ENCODE peak calls at places on chromosomes 5 and 9, in five cellular contexts. One of them, this sample, is unnamed.

GRCh38 chr5:133868946-133869674 is 99.3 kb downstream of the C5orf15 start:
- DNase-seq in neural progenitor cell: peak
- DNase-seq in brain microvascular endothelial cell: peak
- DNase-seq in GM23338: peak
- DNase-seq in H9: peak
- DNase-seq in this sample: peak

GRCh38 chr5:173808079-173808808 is 79.9 kb upstream of the CPEB4 start:
- DNase-seq in neural progenitor cell: no peak
- DNase-seq in brain microvascular endothelial cell: no peak
- DNase-seq in GM23338: no peak
- DNase-seq in H9: no peak
- DNase-seq in this sample: no peak

GRCh38 chr9:12426198-12426864 is 266.9 kb upstream of the TYRP1 start:
- DNase-seq in neural progenitor cell: peak
- DNase-seq in brain microvascular endothelial cell: no peak
- DNase-seq in GM23338: peak
- DNase-seq in H9: peak
- DNase-seq in this sample: peak

GRCh38 chr9:32524558-32525461 is 1.2 kb downstream of the RIGI start:
- DNase-seq in neural progenitor cell: peak
- DNase-seq in brain microvascular endothelial cell: peak
- DNase-seq in GM23338: peak
- DNase-seq in H9: peak
- DNase-seq in this sample: peak

GRCh38 chr5:129018836-129019235 is 53.5 kb downstream of the SLC27A6 start:
- DNase-seq in neural progenitor cell: no peak
- DNase-seq in brain microvascular endothelial cell: no peak
- DNase-seq in GM23338: no peak
- DNase-seq in H9: no peak
- DNase-seq in this sample: no peak

GRCh38 chr9:118059520-118060278 is 355.5 kb downstream of the TLR4 start:
- DNase-seq in neural progenitor cell: peak
- DNase-seq in brain microvascular endothelial cell: peak
- DNase-seq in GM23338: peak
- DNase-seq in H9: no peak
- DNase-seq in this sample: peak

GRCh38 chr5:123119334-123119986 is 30.4 kb downstream of the PRDM6 start:
- DNase-seq in neural progenitor cell: peak
- DNase-seq in brain microvascular endothelial cell: peak
- DNase-seq in GM23338: peak
- DNase-seq in H9: peak
- DNase-seq in this sample: peak

GRCh38 chr5:133818031-133818431 is 150.4 kb downstream of the C5orf15 start:
- DNase-seq in neural progenitor cell: peak
- DNase-seq in brain microvascular endothelial cell: peak
- DNase-seq in GM23338: no peak
- DNase-seq in H9: no peak
- DNase-seq in this sample: peak

GRCh38 chr5:27594141-27594540 is 555.8 kb upstream of the CDH9 start:
- DNase-seq in neural progenitor cell: no peak
- DNase-seq in brain microvascular endothelial cell: no peak
- DNase-seq in GM23338: no peak
- DNase-seq in H9: no peak
- DNase-seq in this sample: no peak

GRCh38 chr9:12923472-12924009 is 148.7 kb downstream of the LURAP1L start:
- DNase-seq in neural progenitor cell: no peak
- DNase-seq in brain microvascular endothelial cell: peak
- DNase-seq in GM23338: no peak
- DNase-seq in H9: no peak
- DNase-seq in this sample: no peak

GRCh38 chr5:123450641-123451421 is 27.6 kb upstream of the CEP120 start:
- DNase-seq in neural progenitor cell: no peak
- DNase-seq in brain microvascular endothelial cell: no peak
- DNase-seq in GM23338: no peak
- DNase-seq in H9: no peak
- DNase-seq in this sample: peak

GRCh38 chr5:72067682-72068470 is 39.4 kb upstream of the MAP1B start:
- DNase-seq in neural progenitor cell: no peak
- DNase-seq in brain microvascular endothelial cell: peak
- DNase-seq in GM23338: no peak
- DNase-seq in H9: no peak
- DNase-seq in this sample: peak

GRCh38 chr5:154708845-154709244 is 46.3 kb upstream of the LARP1 start:
- DNase-seq in neural progenitor cell: no peak
- DNase-seq in brain microvascular endothelial cell: no peak
- DNase-seq in GM23338: no peak
- DNase-seq in H9: no peak
- DNase-seq in this sample: peak

GRCh38 chr5:15992918-15993317 is 186.7 kb downstream of the MARCHF11 start:
- DNase-seq in neural progenitor cell: no peak
- DNase-seq in brain microvascular endothelial cell: peak
- DNase-seq in GM23338: no peak
- DNase-seq in H9: no peak
- DNase-seq in this sample: peak

GRCh38 chr5:142239394-142240159 is 85.2 kb downstream of the SPRY4 start:
- DNase-seq in neural progenitor cell: no peak
- DNase-seq in brain microvascular endothelial cell: no peak
- DNase-seq in GM23338: no peak
- DNase-seq in H9: no peak
- DNase-seq in this sample: peak

GRCh38 chr9:33676746-33677505 is 118.4 kb upstream of the PRSS3 start:
- DNase-seq in neural progenitor cell: peak
- DNase-seq in brain microvascular endothelial cell: no peak
- DNase-seq in GM23338: peak
- DNase-seq in H9: peak
- DNase-seq in this sample: peak

GRCh38 chr5:94778712-94779111 is 160.2 kb downstream of the SLF1 start:
- DNase-seq in neural progenitor cell: no peak
- DNase-seq in brain microvascular endothelial cell: no peak
- DNase-seq in GM23338: no peak
- DNase-seq in H9: no peak
- DNase-seq in this sample: no peak

GRCh38 chr9:135490980-135491444 is 9.5 kb upstream of the MRPS2 start:
- DNase-seq in neural progenitor cell: no peak
- DNase-seq in brain microvascular endothelial cell: no peak
- DNase-seq in GM23338: no peak
- DNase-seq in H9: no peak
- DNase-seq in this sample: no peak

GRCh38 chr5:156913719-156914370 is 49.2 kb downstream of the TIMD4 start:
- DNase-seq in neural progenitor cell: peak
- DNase-seq in brain microvascular endothelial cell: no peak
- DNase-seq in GM23338: peak
- DNase-seq in H9: peak
- DNase-seq in this sample: no peak

GRCh38 chr5:72955143-72955767 is 586 bp upstream of the FCHO2 start:
- DNase-seq in neural progenitor cell: peak
- DNase-seq in brain microvascular endothelial cell: no peak
- DNase-seq in GM23338: peak
- DNase-seq in H9: peak
- DNase-seq in this sample: no peak

GRCh38 chr5:61332891-61333350 is 863 bp downstream of the ZSWIM6 start:
- DNase-seq in neural progenitor cell: peak
- DNase-seq in brain microvascular endothelial cell: no peak
- DNase-seq in GM23338: peak
- DNase-seq in H9: peak
- DNase-seq in this sample: peak

GRCh38 chr9:111992523-111992922 is 95.9 kb downstream of the UGCG start:
- DNase-seq in neural progenitor cell: no peak
- DNase-seq in brain microvascular endothelial cell: peak
- DNase-seq in GM23338: no peak
- DNase-seq in H9: no peak
- DNase-seq in this sample: peak

GRCh38 chr9:79939819-79940218 is 368.1 kb downstream of the TLE4 start:
- DNase-seq in neural progenitor cell: no peak
- DNase-seq in brain microvascular endothelial cell: no peak
- DNase-seq in GM23338: no peak
- DNase-seq in H9: no peak
- DNase-seq in this sample: no peak

GRCh38 chr9:130987738-130988399 is 21.1 kb upstream of the LAMC3 start:
- DNase-seq in neural progenitor cell: no peak
- DNase-seq in brain microvascular endothelial cell: no peak
- DNase-seq in GM23338: no peak
- DNase-seq in H9: no peak
- DNase-seq in this sample: no peak

GRCh38 chr9:36543916-36544315 is 28.8 kb upstream of the MELK start:
- DNase-seq in neural progenitor cell: no peak
- DNase-seq in brain microvascular endothelial cell: no peak
- DNase-seq in GM23338: no peak
- DNase-seq in H9: no peak
- DNase-seq in this sample: peak

GRCh38 chr5:72658767-72659540 is 151.7 kb upstream of the ZNF366 start:
- DNase-seq in neural progenitor cell: no peak
- DNase-seq in brain microvascular endothelial cell: no peak
- DNase-seq in GM23338: no peak
- DNase-seq in H9: no peak
- DNase-seq in this sample: no peak

GRCh38 chr5:140402258-140403074 is 833 bp downstream of the ANKHD1 start:
- DNase-seq in neural progenitor cell: peak
- DNase-seq in brain microvascular endothelial cell: peak
- DNase-seq in GM23338: peak
- DNase-seq in H9: peak
- DNase-seq in this sample: peak

GRCh38 chr9:133920471-133920870 is 71.7 kb downstream of the VAV2 start:
- DNase-seq in neural progenitor cell: no peak
- DNase-seq in brain microvascular endothelial cell: no peak
- DNase-seq in GM23338: no peak
- DNase-seq in H9: no peak
- DNase-seq in this sample: no peak

DNA sequence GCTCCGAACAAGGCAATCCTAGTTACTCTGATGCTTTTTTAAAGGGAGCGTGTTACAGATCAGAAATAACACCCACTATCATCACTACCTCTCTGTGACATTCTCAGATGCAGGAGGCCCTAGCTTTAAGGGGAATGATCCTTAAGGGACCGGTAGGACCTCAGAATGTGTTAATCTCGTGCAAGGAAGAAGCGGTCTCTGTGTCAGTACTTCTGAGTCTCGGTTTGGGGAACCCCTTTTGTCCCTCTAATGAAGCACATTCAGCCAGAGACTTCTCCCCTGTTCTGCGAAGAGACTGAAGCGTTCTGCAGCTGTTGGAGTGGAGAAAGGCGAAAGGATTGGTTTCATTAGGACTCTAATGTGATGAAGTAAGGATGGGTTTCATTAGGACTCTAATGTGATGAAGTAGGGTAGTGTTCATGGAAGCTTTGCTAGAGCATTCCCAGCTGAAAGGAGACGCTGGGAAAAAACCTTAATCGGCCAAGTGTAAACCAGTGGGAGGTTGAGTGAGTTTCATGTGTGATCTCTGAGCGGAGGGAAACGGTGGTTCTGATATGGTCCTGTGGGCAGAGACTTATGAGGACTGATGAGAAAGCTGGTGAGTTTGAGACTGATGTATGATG is 1.6 kb downstream of the PIP5K1B start:
- DNase-seq in neural progenitor cell: peak
- DNase-seq in brain microvascular endothelial cell: no peak
- DNase-seq in GM23338: peak
- DNase-seq in H9: no peak
- DNase-seq in this sample: no peak
- H3K27ac ChIP-seq in neural progenitor cell: no peak
- H3K27ac ChIP-seq in brain microvascular endothelial cell: no peak
- H3K27ac ChIP-seq in GM23338: no peak
- H3K27ac ChIP-seq in H9: no peak
- H3K27ac ChIP-seq in this sample: no peak

DNA sequence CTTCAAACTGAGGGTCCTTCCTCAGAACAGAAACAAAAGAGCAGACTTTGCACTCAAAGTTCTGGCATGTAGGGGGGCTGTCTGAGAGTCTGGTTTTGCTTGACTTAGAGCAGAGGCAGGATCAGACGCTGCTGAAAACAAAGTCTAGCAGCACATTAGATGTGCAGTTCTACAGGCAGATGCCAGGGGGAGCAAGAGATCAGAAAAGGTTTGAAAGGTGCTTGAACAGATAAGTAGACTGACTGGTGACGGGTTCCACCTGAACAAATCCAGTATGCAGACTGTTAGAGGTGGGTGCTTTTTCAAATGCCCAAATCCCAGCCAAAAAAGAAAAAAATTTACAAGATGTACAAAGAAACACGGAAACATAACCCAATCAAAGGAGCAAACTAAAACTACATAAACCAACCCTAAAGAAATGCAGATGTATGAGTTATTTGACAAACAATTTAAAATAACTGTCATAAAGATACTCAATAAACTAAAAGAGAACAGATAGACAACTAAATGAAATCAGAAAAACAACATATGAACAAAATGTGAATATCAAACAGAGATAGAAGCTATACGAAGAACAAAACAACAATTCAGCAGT is 194.7 kb upstream of the FREM1 start:
- DNase-seq in neural progenitor cell: peak
- DNase-seq in brain microvascular endothelial cell: peak
- DNase-seq in GM23338: peak
- DNase-seq in H9: peak
- DNase-seq in this sample: peak
- TF ChIP-seq CTCF in neural progenitor cell: peak
- TF ChIP-seq CTCF in brain microvascular endothelial cell: peak
- TF ChIP-seq CTCF in GM23338: peak
- TF ChIP-seq CTCF in H9: peak
- TF ChIP-seq CTCF in this sample: peak

GRCh38 chr5:93585054-93585751 is 2.2 kb downstream of the NR2F1 start:
- DNase-seq in neural progenitor cell: peak
- DNase-seq in brain microvascular endothelial cell: no peak
- DNase-seq in GM23338: peak
- DNase-seq in H9: peak
- DNase-seq in this sample: peak
- H3K27ac ChIP-seq in neural progenitor cell: no peak
- H3K27ac ChIP-seq in brain microvascular endothelial cell: peak
- H3K27ac ChIP-seq in GM23338: no peak
- H3K27ac ChIP-seq in H9: no peak
- H3K27ac ChIP-seq in this sample: no peak

DNA sequence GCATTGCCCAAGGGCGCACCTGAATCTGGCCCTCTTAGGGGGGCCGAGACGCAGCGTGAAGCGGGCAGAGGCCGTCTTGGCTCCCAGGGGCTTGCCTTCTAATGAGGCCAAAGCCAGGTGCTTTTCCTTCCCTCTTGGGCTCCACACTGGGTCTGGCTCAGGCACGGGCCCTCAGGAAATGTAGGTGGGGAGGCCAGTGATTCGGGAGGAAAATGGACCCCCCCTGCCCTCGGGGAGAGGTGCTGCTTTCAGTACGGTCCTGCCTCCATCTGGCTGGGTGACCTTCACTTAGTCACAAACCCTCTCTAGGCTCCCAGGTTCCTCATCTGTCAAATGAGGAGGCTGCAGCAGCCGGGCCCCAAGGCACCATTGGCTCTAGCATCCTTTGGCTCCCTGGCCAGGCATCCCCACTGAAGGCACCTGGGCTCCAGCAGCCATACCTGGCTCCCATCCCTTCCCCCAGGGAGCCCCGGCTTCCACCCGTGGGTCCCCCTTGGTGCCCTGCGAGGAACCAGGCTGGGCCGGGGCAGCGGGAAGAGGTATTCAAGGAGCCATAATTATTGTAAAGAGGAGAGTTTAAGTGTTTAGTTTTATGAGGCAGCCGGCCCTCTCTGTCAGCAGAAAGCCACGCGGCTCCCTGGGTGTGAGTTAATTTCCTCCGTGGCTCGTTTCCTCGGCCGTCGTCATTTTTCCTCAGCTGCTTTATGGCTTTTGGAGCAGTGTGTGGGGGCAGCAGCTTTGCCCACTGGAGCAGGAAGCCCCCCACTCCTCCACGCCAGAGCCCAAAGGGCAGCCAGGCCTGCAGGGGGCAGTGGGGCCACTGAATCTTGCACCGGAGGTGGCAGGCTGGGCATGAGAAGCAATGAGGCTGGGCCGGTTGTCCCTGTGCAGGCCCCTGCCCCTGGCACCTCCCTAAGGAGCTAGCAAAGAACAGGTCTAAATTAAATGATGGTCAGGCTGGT is 24.9 kb upstream of the UNC5A start:
- DNase-seq in neural progenitor cell: no peak
- DNase-seq in brain microvascular endothelial cell: no peak
- DNase-seq in GM23338: no peak
- DNase-seq in H9: no peak
- DNase-seq in this sample: no peak
- TF ChIP-seq CTCF in neural progenitor cell: peak
- TF ChIP-seq CTCF in brain microvascular endothelial cell: peak
- TF ChIP-seq CTCF in GM23338: peak
- TF ChIP-seq CTCF in H9: peak
- TF ChIP-seq CTCF in this sample: no peak

This sample was measured in RWPE1.